ENCODE peak calls at places on chromosomes 7 and 10, in six cellular contexts. F, H, Z, R, L and T are unnamed samples.

GRCh38 chr10:20877986-20878979 is 18.8 kb downstream of the NEBL start:
- DNase-seq in F (no peak), H (no peak), Z (no peak), R (no peak), L (no peak), T (peak; percentile 61)

GRCh38 chr7:4739528-4739992 is 35.9 kb upstream of the AP5Z1 start:
- DNase-seq in F (peak; percentile 38), H (no peak), Z (no peak), R (no peak), L (no peak), T (no peak)

GRCh38 chr10:16788125-16788524 is 29.1 kb downstream of the RSU1 start:
- DNase-seq in F (no peak), H (no peak), Z (no peak), R (no peak), L (no peak), T (no peak)

GRCh38 chr7:141114141-141114664 is 40.3 kb downstream of the TMEM178B start:
- DNase-seq in F (no peak), H (no peak), Z (no peak), R (no peak), L (no peak), T (no peak)

GRCh38 chr10:107163904-107164861 is at the start of gene SORCS1:
- DNase-seq in F (no peak), H (peak; percentile 76), Z (no peak), R (peak; percentile 50), L (peak; percentile 57), T (peak; percentile 44)

GRCh38 chr10:75400163-75400768 is 1.3 kb downstream of the ZNF503 start:
- DNase-seq in F (no peak), H (no peak), Z (no peak), R (no peak), L (no peak), T (peak; percentile 60)

GRCh38 chr7:137772748-137773147 is 74.0 kb downstream of the DGKI start:
- DNase-seq in F (peak; percentile 90), H (no peak), Z (peak; percentile 81), R (no peak), L (no peak), T (peak; percentile 95)

GRCh38 chr10:43202657-43203490 is 64.0 kb downstream of the RASGEF1A start:
- DNase-seq in F (no peak), H (peak; percentile 94), Z (no peak), R (no peak), L (peak; percentile 50), T (peak; percentile 23)

GRCh38 chr10:61325596-61325995 is 127.6 kb downstream of the TMEM26 start:
- DNase-seq in F (no peak), H (no peak), Z (no peak), R (no peak), L (no peak), T (no peak)

GRCh38 chr10:118903251-118903650 is 126.3 kb upstream of the NANOS1 start:
- DNase-seq in F (no peak), H (no peak), Z (no peak), R (no peak), L (no peak), T (no peak)

GRCh38 chr7:103499976-103500375 is 54.0 kb upstream of the SLC26A5 start:
- DNase-seq in F (peak; percentile 52), H (no peak), Z (no peak), R (no peak), L (no peak), T (no peak)

GRCh38 chr10:119466655-119467054 is 75.9 kb downstream of the RGS10 start:
- DNase-seq in F (no peak), H (no peak), Z (no peak), R (no peak), L (no peak), T (no peak)

GRCh38 chr7:132575336-132575986 is 809 bp downstream of the PLXNA4 start:
- DNase-seq in F (peak; percentile 18), H (peak; percentile 68), Z (peak; percentile 24), R (peak; percentile 25), L (peak; percentile 36), T (peak; percentile 76)

GRCh38 chr10:45582386-45582781 is 90.2 kb downstream of the ZFAND4 start:
- DNase-seq in F (no peak), H (no peak), Z (no peak), R (no peak), L (no peak), T (no peak)

GRCh38 chr10:80252296-80252887 is 37.1 kb downstream of the MAT1A start:
- DNase-seq in F (no peak), H (no peak), Z (no peak), R (no peak), L (no peak), T (no peak)

GRCh38 chr7:39691821-39692220 is 68.4 kb downstream of the RALA start:
- DNase-seq in F (peak; percentile 74), H (no peak), Z (peak; percentile 79), R (no peak), L (no peak), T (peak; percentile 43)

GRCh38 chr7:2689951-2690705 is 2.1 kb downstream of the AMZ1 start:
- DNase-seq in F (peak; percentile 53), H (no peak), Z (peak; percentile 65), R (no peak), L (no peak), T (no peak)

GRCh38 chr7:54985405-54986360 is 33.1 kb upstream of the EGFR start:
- DNase-seq in F (peak; percentile 92), H (no peak), Z (peak; percentile 96), R (no peak), L (no peak), T (peak; percentile 97)

GRCh38 chr7:103729026-103729425 is 260.4 kb downstream of the RELN start:
- DNase-seq in F (no peak), H (no peak), Z (no peak), R (no peak), L (no peak), T (no peak)

GRCh38 chr7:66903360-66904062 is 17.5 kb upstream of the TMEM248 start:
- DNase-seq in F (no peak), H (no peak), Z (no peak), R (no peak), L (no peak), T (no peak)

GRCh38 chr7:77665161-77665560 is 31.1 kb upstream of the RSBN1L start:
- DNase-seq in F (peak; percentile 52), H (no peak), Z (no peak), R (no peak), L (no peak), T (no peak)

GRCh38 chr7:116876664-116877442 is 14.5 kb downstream of the CAPZA2 start:
- DNase-seq in F (peak; percentile 38), H (peak; percentile 27), Z (no peak), R (no peak), L (peak; percentile 48), T (no peak)

GRCh38 chr7:112079671-112080070 is 126.5 kb downstream of the DOCK4 start:
- DNase-seq in F (peak; percentile 17), H (no peak), Z (no peak), R (no peak), L (no peak), T (peak; percentile 36)

GRCh38 chr7:29783671-29784070 is 22.6 kb upstream of the WIPF3 start:
- DNase-seq in F (no peak), H (no peak), Z (no peak), R (no peak), L (no peak), T (no peak)

GRCh38 chr7:137015015-137015414 is 146.6 kb downstream of the CHRM2 start:
- DNase-seq in F (no peak), H (no peak), Z (no peak), R (no peak), L (no peak), T (no peak)

GRCh38 chr10:62037890-62038608 is 136.6 kb downstream of the ARID5B start:
- DNase-seq in F (no peak), H (no peak), Z (no peak), R (no peak), L (no peak), T (no peak)

GRCh38 chr10:24415455-24416169 is 206.7 kb downstream of the KIAA1217 start:
- DNase-seq in F (peak; percentile 22), H (no peak), Z (no peak), R (no peak), L (no peak), T (no peak)

GRCh38 chr10:104937528-104937927 is 296.4 kb downstream of the SORCS3 start:
- DNase-seq in F (peak; percentile 7), H (no peak), Z (peak; percentile 36), R (no peak), L (no peak), T (peak; percentile 95)

GRCh38 chr7:40760997-40761396 is 626.2 kb downstream of the SUGCT start:
- DNase-seq in F (no peak), H (no peak), Z (no peak), R (no peak), L (no peak), T (no peak)

GRCh38 chr7:5420841-5421625 is 2.6 kb downstream of the TNRC18 start:
- DNase-seq in F (no peak), H (no peak), Z (no peak), R (peak; percentile 18), L (no peak), T (peak; percentile 33)

GRCh38 chr7:74479961-74480829 is 26.5 kb downstream of the GTF2IRD1 start:
- DNase-seq in F (peak; percentile 93), H (peak; percentile 89), Z (peak; percentile 91), R (peak; percentile 62), L (peak; percentile 44), T (peak; percentile 85)

GRCh38 chr10:60605476-60605875 is 172.8 kb upstream of the CDK1 start:
- DNase-seq in F (no peak), H (no peak), Z (no peak), R (no peak), L (no peak), T (no peak)

GRCh38 chr7:55156919-55157318 is 138.1 kb downstream of the EGFR start:
- DNase-seq in F (no peak), H (peak; percentile 23), Z (no peak), R (peak; percentile 36), L (no peak), T (no peak)

GRCh38 chr7:5423844-5424688 is 432 bp upstream of the TNRC18 start:
- DNase-seq in F (peak; percentile 99), H (peak; percentile 98), Z (peak; percentile 97), R (peak; percentile 88), L (peak; percentile 94), T (peak; percentile 99)

GRCh38 chr10:93006435-93007039 is 54.1 kb upstream of the CYP26C1 start:
- DNase-seq in F (peak; percentile 75), H (peak; percentile 83), Z (peak; percentile 48), R (no peak), L (no peak), T (peak; percentile 74)

GRCh38 chr10:126902157-126902556 is 3.1 kb upstream of the DOCK1 start:
- DNase-seq in F (peak; percentile 69), H (no peak), Z (peak; percentile 56), R (no peak), L (no peak), T (peak; percentile 82)

GRCh38 chr7:101537935-101538595 is 91.0 kb downstream of the MYL10 start:
- DNase-seq in F (no peak), H (peak; percentile 41), Z (no peak), R (no peak), L (no peak), T (no peak)

GRCh38 chr7:157139142-157140117 is 704 bp downstream of the UBE3C start:
- DNase-seq in F (peak; percentile 38), H (peak; percentile 64), Z (peak; percentile 10), R (no peak), L (peak; percentile 63), T (peak; percentile 30)